ENCODE peak calls at places on chromosomes 2 and 18, in eight cellular contexts. F is amniotic stem cell; H is IMR-90; U is left lung; Z is NCI-H2081; I is foreskin melanocyte; E is effector memory CD8-positive, alpha-beta T cell; W is AG04450. O is an unnamed sample.

GRCh38 chr2:102114851-102115497 is 27.6 kb upstream of the IL1R1 start:
- DNase-seq in W (no peak), Z (no peak), I (no peak), U (no peak), F (no peak), H (peak; percentile 68), E (no peak), O (no peak)

GRCh38 chr2:23745068-23745725 is 181.7 kb downstream of the ATAD2B start:
- DNase-seq in H (no peak), F (no peak), E (no peak), I (no peak), W (no peak), Z (no peak), U (peak; percentile 17), O (no peak)

GRCh38 chr2:68475110-68475509 is 7.7 kb downstream of the APLF start:
- DNase-seq in U (no peak), F (no peak), H (no peak), Z (no peak), E (no peak), I (no peak), W (no peak), O (no peak)

GRCh38 chr2:197700960-197701359 is 4.2 kb upstream of the MARS2 start:
- DNase-seq in F (no peak), Z (no peak), U (no peak), E (no peak), I (no peak), H (no peak), W (no peak), O (no peak)

GRCh38 chr18:76968073-76968472 is 145.7 kb downstream of the ZNF236 start:
- DNase-seq in I (no peak), H (no peak), Z (no peak), E (no peak), U (no peak), W (no peak), F (no peak), O (no peak)

GRCh38 chr2:147916067-147916466 is 71.2 kb downstream of the ACVR2A start:
- DNase-seq in I (no peak), F (no peak), H (no peak), W (no peak), Z (no peak), E (no peak), U (no peak), O (no peak)

GRCh38 chr2:73032702-73033097 is 38.8 kb downstream of the SFXN5 start:
- DNase-seq in U (no peak), H (no peak), W (no peak), F (no peak), E (no peak), I (no peak), Z (no peak), O (no peak)

GRCh38 chr2:16182841-16183240 is 242.5 kb downstream of the MYCN start:
- DNase-seq in U (no peak), Z (no peak), F (no peak), E (no peak), H (no peak), I (no peak), W (no peak), O (no peak)

GRCh38 chr18:74505776-74506175 is 9.6 kb downstream of the CNDP2 start:
- DNase-seq in U (peak; percentile 75), W (no peak), E (no peak), H (no peak), I (no peak), Z (no peak), F (no peak), O (no peak)

GRCh38 chr2:241140445-241140840 is 8.8 kb downstream of the PASK start:
- DNase-seq in F (no peak), Z (no peak), U (no peak), I (no peak), E (no peak), H (no peak), W (no peak), O (no peak)